ENCODE peak calls at places on chromosomes 4 and X, in six cellular contexts. G is GM12864, P is hypothalamus, L is amniotic stem cell, I is A172, E is AG04450. N is an unnamed sample.

GRCh38 chr4:176896211-176896610 is 103.5 kb upstream of the VEGFC start:
- DNase-seq in G (no peak), P (no peak), L (no peak), I (no peak), E (no peak), N (no peak)

GRCh38 chr4:10441512-10441911 is 15.7 kb downstream of the ZNF518B start:
- DNase-seq in G (no peak), P (no peak), L (no peak), I (no peak), E (no peak), N (no peak)

GRCh38 chr4:154741877-154742851 is 1.6 kb upstream of the LRAT start:
- DNase-seq in G (no peak), P (peak), L (no peak), I (no peak), E (no peak), N (no peak)

GRCh38 chr4:20418865-20419451 is 167.3 kb downstream of the SLIT2 start:
- DNase-seq in G (peak), P (no peak), L (peak), I (peak), E (peak), N (no peak)

GRCh38 chrX:23365541-23365940 is 30.9 kb downstream of the PTCHD1 start:
- DNase-seq in G (no peak), P (no peak), L (no peak), I (no peak), E (no peak), N (no peak)

GRCh38 chr4:11079171-11079570 is 349.5 kb downstream of the HS3ST1 start:
- DNase-seq in G (no peak), P (no peak), L (no peak), I (no peak), E (no peak), N (no peak)

GRCh38 chr4:174096999-174097398 is 186.5 kb downstream of the FBXO8 start:
- DNase-seq in G (no peak), P (no peak), L (no peak), I (no peak), E (no peak), N (no peak)

GRCh38 chrX:48492293-48492910 is 16.4 kb upstream of the PORCN start:
- DNase-seq in G (no peak), P (no peak), L (no peak), I (peak), E (no peak), N (no peak)

GRCh38 chrX:67612231-67612630 is 68.4 kb downstream of the AR start:
- DNase-seq in G (no peak), P (no peak), L (no peak), I (no peak), E (peak), N (no peak)

GRCh38 chr4:177487977-177488376 is 45.7 kb upstream of the AGA start:
- DNase-seq in G (no peak), P (no peak), L (no peak), I (no peak), E (no peak), N (no peak)

GRCh38 chr4:139167774-139168444 is 9.1 kb downstream of the ELF2 start:
- DNase-seq in G (no peak), P (no peak), L (no peak), I (peak), E (no peak), N (no peak)

GRCh38 chr4:124641715-124642380 is 70.7 kb downstream of the ANKRD50 start:
- DNase-seq in G (no peak), P (no peak), L (peak), I (peak), E (peak), N (no peak)

GRCh38 chr4:141807501-141807900 is 171.1 kb downstream of the IL15 start:
- DNase-seq in G (no peak), P (no peak), L (no peak), I (peak), E (no peak), N (no peak)

GRCh38 chr4:147736458-147736857 is 4.6 kb downstream of the ARHGAP10 start:
- DNase-seq in G (no peak), P (no peak), L (peak), I (peak), E (no peak), N (no peak)

GRCh38 chrX:106481341-106481740 is 130.4 kb upstream of the RADX start:
- DNase-seq in G (peak), P (peak), L (peak), I (peak), E (peak), N (no peak)

GRCh38 chr4:77332696-77333270 is 175.8 kb downstream of the CCNG2 start:
- DNase-seq in G (no peak), P (no peak), L (no peak), I (no peak), E (no peak), N (no peak)

GRCh38 chrX:44873415-44874270 is 655 bp downstream of the KDM6A start:
- DNase-seq in G (no peak), P (peak), L (no peak), I (peak), E (no peak), N (peak)

GRCh38 chr4:86401826-86402225 is 42.0 kb upstream of the MAPK10 start:
- DNase-seq in G (no peak), P (no peak), L (no peak), I (no peak), E (no peak), N (no peak)

GRCh38 chrX:38220936-38221386 is 290 bp upstream of the SRPX start:
- DNase-seq in G (no peak), P (no peak), L (no peak), I (no peak), E (no peak), N (no peak)

GRCh38 chrX:136163694-136164093 is 16.4 kb downstream of the FHL1 start:
- DNase-seq in G (no peak), P (no peak), L (no peak), I (no peak), E (no peak), N (no peak)

GRCh38 chr4:80471701-80472100 is 136.2 kb downstream of the CFAP299 start:
- DNase-seq in G (no peak), P (no peak), L (no peak), I (peak), E (peak), N (no peak)